ENCODE peak calls at places on chromosomes 11 and 22, in five cellular contexts. K, Z, W, F and H are unnamed samples. For H3K4me1, the result is how much of the 10 kb centered on the place peaks cover.

GRCh38 chr11:89381094-89381493 is 110.1 kb downstream of the NOX4 start:
- DNase-seq in K (peak), Z (peak), W (peak), F (peak), H (peak)

GRCh38 chr11:14904745-14905103 is 12.7 kb upstream of the CYP2R1 start:
- DNase-seq in K (peak), Z (no peak), W (peak), F (peak), H (no peak)

GRCh38 chr11:96049426-96049825 is 125.5 kb upstream of the MTMR2 start:
- DNase-seq in K (no peak), Z (peak), W (no peak), F (peak), H (no peak)

GRCh38 chr22:44682556-44683168 is 19.3 kb upstream of the PRR5 start:
- DNase-seq in K (no peak), Z (no peak), W (no peak), F (no peak), H (no peak)

GRCh38 chr11:59822989-59823566 is 12.5 kb upstream of the MRPL16 start:
- DNase-seq in K (peak), Z (peak), W (peak), F (peak), H (no peak)

GRCh38 chr11:125553357-125553756 is 15.9 kb upstream of the EI24 start:
- DNase-seq in K (no peak), Z (no peak), W (no peak), F (no peak), H (no peak)

GRCh38 chr22:37046589-37046988 is 5.0 kb upstream of the KCTD17 start:
- DNase-seq in K (no peak), Z (no peak), W (no peak), F (no peak), H (no peak)

GRCh38 chr22:23403720-23404688 is 176.1 kb downstream of the IGLL1 start:
- DNase-seq in K (no peak), Z (no peak), W (no peak), F (peak), H (no peak)

GRCh38 chr11:133134561-133135173 is 397.6 kb downstream of the OPCML start:
- DNase-seq in K (peak), Z (peak), W (peak), F (peak), H (peak)

GRCh38 chr11:78228467-78228866 is 39.7 kb downstream of the USP35 start:
- DNase-seq in K (peak), Z (peak), W (peak), F (peak), H (no peak)

GRCh38 chr11:77071671-77072605 is 5.2 kb downstream of the CAPN5 start:
- DNase-seq in K (no peak), Z (no peak), W (no peak), F (no peak), H (no peak)

GRCh38 chr11:13924801-13925327 is 37.7 kb upstream of the SPON1 start:
- DNase-seq in K (no peak), Z (no peak), W (no peak), F (no peak), H (no peak)

GRCh38 chr11:119169272-119169719 is 771 bp downstream of the NLRX1 start:
- DNase-seq in K (peak), Z (peak), W (peak), F (peak), H (no peak)

GRCh38 chr22:19986410-19987341 is 29.9 kb downstream of the ARVCF start:
- DNase-seq in K (peak), Z (peak), W (peak), F (peak), H (no peak)

GRCh38 chr22:31607696-31608095 is 54.3 kb downstream of the PISD start:
- DNase-seq in K (no peak), Z (no peak), W (no peak), F (no peak), H (no peak)

GRCh38 chr22:49203863-49204598 is 623.6 kb downstream of the BRD1 start:
- DNase-seq in K (no peak), Z (no peak), W (no peak), F (no peak), H (no peak)

GRCh38 chr22:50730941-50731661 is 6.9 kb upstream of the ACR start:
- DNase-seq in K (peak), Z (no peak), W (no peak), F (no peak), H (peak)

DNA sequence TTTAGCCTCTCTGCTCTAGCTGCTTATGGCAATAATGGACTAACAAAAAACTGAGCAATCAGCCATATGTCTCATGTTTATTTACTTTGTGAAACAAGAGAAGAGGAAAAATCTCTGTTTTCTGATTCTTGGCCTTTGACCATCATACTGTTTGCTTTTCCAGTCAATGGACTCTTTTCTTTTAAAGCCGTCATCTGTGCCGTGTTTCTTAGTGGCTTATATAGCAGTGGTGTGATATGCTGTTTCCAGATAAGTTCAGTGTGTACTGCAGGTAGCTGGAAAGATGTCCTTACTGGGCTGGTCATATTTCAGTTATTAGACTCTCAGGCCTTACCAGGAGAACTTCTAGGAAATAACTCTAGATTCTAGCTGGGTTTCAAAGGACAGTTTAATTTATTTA is 33.6 kb upstream of the TECTA start:
- DNase-seq in K (no peak), Z (no peak), W (peak), F (no peak), H (no peak)
- H3K4me2 ChIP-seq in K (no peak), Z (no peak), W (peak), F (no peak), H (no peak)

DNA sequence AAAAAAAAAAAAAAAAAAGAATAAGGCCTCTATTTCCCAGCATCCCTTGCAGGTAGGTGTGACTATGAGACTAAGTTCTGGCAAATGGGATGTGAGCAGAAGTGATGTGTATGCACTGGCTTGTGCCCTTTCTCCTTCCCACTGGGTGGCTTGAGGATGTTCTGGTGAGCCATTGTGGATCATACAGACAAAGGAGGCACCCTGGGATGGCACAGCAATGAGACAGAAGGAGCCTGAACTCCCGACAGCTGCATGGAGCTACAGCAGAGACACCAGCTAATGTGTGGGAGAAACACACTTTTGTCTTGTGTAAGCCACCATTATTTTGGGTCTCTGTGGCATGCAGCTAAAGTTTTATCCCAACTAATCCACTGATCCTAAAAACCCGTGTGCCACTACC is 10.6 kb upstream of the SORL1 start:
- DNase-seq in K (no peak), Z (no peak), W (no peak), F (no peak), H (no peak)
- H3K4me1 ChIP-seq in K (under half), Z (under half), W (under half), F (under half), H (under half)

GRCh38 chr11:32433249-32434115 is 1.9 kb downstream of the WT1 start:
- DNase-seq in K (peak), Z (no peak), W (no peak), F (no peak), H (no peak)

GRCh38 chr11:32434116-32434386 is 1.3 kb downstream of the WT1 start:
- DNase-seq in K (no peak), Z (no peak), W (no peak), F (no peak), H (no peak)

GRCh38 chr11:32431657-32432056 is 3.7 kb downstream of the WT1 start:
- DNase-seq in K (no peak), Z (no peak), W (no peak), F (no peak), H (no peak)

GRCh38 chr11:32434387-32435151 is 770 bp downstream of the WT1 start:
- DNase-seq in K (peak), Z (no peak), W (peak), F (no peak), H (no peak)

GRCh38 chr11:32432565-32433248 is 2.6 kb downstream of the WT1 start:
- DNase-seq in K (peak), Z (no peak), W (no peak), F (no peak), H (no peak)
- H3K4me3 ChIP-seq in K (peak), Z (no peak), W (no peak), F (no peak), H (no peak)

DNA sequence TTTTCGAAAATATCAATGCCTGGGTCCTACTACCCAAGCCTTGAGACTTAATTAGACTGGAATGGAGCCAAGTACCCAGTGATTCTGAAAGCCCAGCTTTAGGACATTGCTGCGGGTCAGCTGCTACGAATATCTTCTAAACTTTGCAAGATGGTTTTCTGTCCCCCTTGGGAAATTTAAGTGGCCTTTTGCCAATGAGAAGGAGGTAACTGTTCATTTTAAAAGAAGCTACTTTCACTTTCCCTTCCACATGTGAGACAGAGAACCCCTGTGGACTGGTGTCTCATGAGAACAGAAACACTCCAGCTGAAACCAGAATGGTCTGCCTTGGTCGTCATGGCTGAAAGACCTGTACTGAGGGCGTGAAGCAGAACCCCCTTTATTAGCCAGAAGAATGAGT is 74.9 kb downstream of the SC5D start:
- DNase-seq in K (no peak), Z (peak), W (no peak), F (no peak), H (no peak)
- H3K4me2 ChIP-seq in K (no peak), Z (no peak), W (no peak), F (peak), H (no peak)

GRCh38 chr11:68506908-68507307 is 46.4 kb downstream of the PPP6R3 start:
- DNase-seq in K (no peak), Z (no peak), W (peak), F (no peak), H (no peak)

GRCh38 chr11:68503281-68503687 is 42.7 kb downstream of the PPP6R3 start:
- DNase-seq in K (no peak), Z (no peak), W (peak), F (no peak), H (no peak)

GRCh38 chr11:68503792-68504191 is 43.2 kb downstream of the PPP6R3 start:
- DNase-seq in K (no peak), Z (no peak), W (no peak), F (no peak), H (no peak)

GRCh38 chr11:68505596-68505995 is 45.0 kb downstream of the PPP6R3 start:
- DNase-seq in K (no peak), Z (no peak), W (no peak), F (peak), H (no peak)

DNA sequence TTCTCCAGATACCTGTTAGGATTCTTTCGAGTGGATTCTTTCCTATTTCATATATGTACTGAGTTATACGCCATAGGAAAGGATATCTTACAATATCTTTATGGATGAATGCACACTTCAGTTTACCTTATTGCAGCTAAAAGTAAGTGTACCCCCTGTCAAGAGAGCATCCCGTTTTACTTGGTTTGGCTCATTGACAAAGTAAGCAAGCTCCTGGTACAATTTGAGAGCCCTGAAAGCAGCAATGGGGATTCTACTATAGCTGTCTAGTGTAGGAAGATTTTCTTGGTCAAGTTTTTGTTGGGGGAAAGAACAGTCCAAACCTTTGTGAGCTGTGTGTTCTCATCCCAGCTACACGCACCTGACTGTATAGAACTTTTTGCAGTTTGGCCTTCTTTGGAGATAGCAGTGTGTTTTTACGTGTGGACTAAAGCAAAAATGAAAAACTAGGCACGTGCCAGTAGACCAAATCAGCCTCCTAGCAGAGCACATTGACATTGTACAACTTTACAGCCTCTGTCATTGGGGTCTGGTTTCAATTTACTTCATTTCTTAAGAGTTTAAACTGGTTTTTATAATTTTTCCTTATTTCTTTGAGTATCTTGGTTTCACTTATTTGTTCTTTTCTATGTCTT is 44.0 kb downstream of the PPP6R3 start:
- DNase-seq in K (no peak), Z (no peak), W (no peak), F (no peak), H (no peak)
- H3K4me1 ChIP-seq in K (under half), Z (under half), W (under half), F (under half), H (under half)

GRCh38 chr11:117203069-117203407 is 3.9 kb downstream of the TAGLN start:
- DNase-seq in K (no peak), Z (no peak), W (no peak), F (no peak), H (no peak)

GRCh38 chr11:117201516-117201866 is 2.3 kb downstream of the TAGLN start:
- DNase-seq in K (no peak), Z (no peak), W (no peak), F (no peak), H (no peak)

GRCh38 chr11:117200813-117201515 is 1.8 kb downstream of the TAGLN start:
- DNase-seq in K (no peak), Z (no peak), W (no peak), F (no peak), H (no peak)

GRCh38 chr11:117202386-117203068 is 3.4 kb downstream of the TAGLN start:
- DNase-seq in K (no peak), Z (no peak), W (no peak), F (no peak), H (no peak)

GRCh38 chr11:117201906-117202305 is 2.7 kb downstream of the TAGLN start:
- DNase-seq in K (no peak), Z (no peak), W (no peak), F (no peak), H (no peak)
- H3K4me3 ChIP-seq in K (no peak), Z (no peak), W (no peak), F (peak), H (no peak)